ENCODE peak calls at places on chromosomes 16 and 17, in ten cellular contexts. One of them, this sample, is unnamed.

GRCh38 chr17:70767102-70767701 is 597.9 kb downstream of the KCNJ2 start:
- DNase-seq in A172: peak; percentile 40
- DNase-seq in testis: no peak
- DNase-seq in mammary epithelial cell: peak; percentile 9
- DNase-seq in cardiac septum: no peak
- DNase-seq in stimulated activated CD8-positive, alpha-beta memory T cell treated with anti-CD3 and anti-CD28 coated beads, Interleukin-12 subunit alpha, Interleukin-12 subunit beta, amount 100 ng/mL, for 4 hours: no peak
- DNase-seq in fibroblast of lung: peak; percentile 33
- DNase-seq in astrocyte: peak; percentile 18
- DNase-seq in effector CD4-positive, alpha-beta T cell: no peak
- DNase-seq in lower lobe of right lung: no peak
- DNase-seq in this sample: no peak

GRCh38 chr17:7673239-7673638 is 14.1 kb downstream of the TP53 start:
- DNase-seq in A172: peak; percentile 27
- DNase-seq in testis: no peak
- DNase-seq in mammary epithelial cell: no peak
- DNase-seq in cardiac septum: no peak
- DNase-seq in stimulated activated CD8-positive, alpha-beta memory T cell treated with anti-CD3 and anti-CD28 coated beads, Interleukin-12 subunit alpha, Interleukin-12 subunit beta, amount 100 ng/mL, for 4 hours: no peak
- DNase-seq in fibroblast of lung: no peak
- DNase-seq in astrocyte: no peak
- DNase-seq in effector CD4-positive, alpha-beta T cell: no peak
- DNase-seq in lower lobe of right lung: no peak
- DNase-seq in this sample: no peak

GRCh38 chr17:1227917-1228751 is 42.1 kb upstream of the BHLHA9 start:
- DNase-seq in A172: no peak
- DNase-seq in testis: peak; percentile 32
- DNase-seq in mammary epithelial cell: no peak
- DNase-seq in cardiac septum: no peak
- DNase-seq in stimulated activated CD8-positive, alpha-beta memory T cell treated with anti-CD3 and anti-CD28 coated beads, Interleukin-12 subunit alpha, Interleukin-12 subunit beta, amount 100 ng/mL, for 4 hours: peak; percentile 6
- DNase-seq in fibroblast of lung: no peak
- DNase-seq in astrocyte: no peak
- DNase-seq in effector CD4-positive, alpha-beta T cell: no peak
- DNase-seq in lower lobe of right lung: peak; percentile 61
- DNase-seq in this sample: peak; percentile 77

GRCh38 chr17:18100616-18101015 is 7.9 kb upstream of the MYO15A start:
- DNase-seq in A172: no peak
- DNase-seq in testis: no peak
- DNase-seq in mammary epithelial cell: no peak
- DNase-seq in cardiac septum: no peak
- DNase-seq in stimulated activated CD8-positive, alpha-beta memory T cell treated with anti-CD3 and anti-CD28 coated beads, Interleukin-12 subunit alpha, Interleukin-12 subunit beta, amount 100 ng/mL, for 4 hours: no peak
- DNase-seq in fibroblast of lung: no peak
- DNase-seq in astrocyte: no peak
- DNase-seq in effector CD4-positive, alpha-beta T cell: no peak
- DNase-seq in lower lobe of right lung: no peak
- DNase-seq in this sample: no peak

GRCh38 chr17:17345294-17345597 is 42.1 kb downstream of the NT5M start:
- DNase-seq in A172: no peak
- DNase-seq in testis: no peak
- DNase-seq in mammary epithelial cell: no peak
- DNase-seq in cardiac septum: no peak
- DNase-seq in stimulated activated CD8-positive, alpha-beta memory T cell treated with anti-CD3 and anti-CD28 coated beads, Interleukin-12 subunit alpha, Interleukin-12 subunit beta, amount 100 ng/mL, for 4 hours: no peak
- DNase-seq in fibroblast of lung: no peak
- DNase-seq in astrocyte: no peak
- DNase-seq in effector CD4-positive, alpha-beta T cell: no peak
- DNase-seq in lower lobe of right lung: no peak
- DNase-seq in this sample: no peak

GRCh38 chr16:53071748-53072301 is 17.0 kb downstream of the CHD9 start:
- DNase-seq in A172: no peak
- DNase-seq in testis: peak; percentile 47
- DNase-seq in mammary epithelial cell: no peak
- DNase-seq in cardiac septum: peak; percentile 84
- DNase-seq in stimulated activated CD8-positive, alpha-beta memory T cell treated with anti-CD3 and anti-CD28 coated beads, Interleukin-12 subunit alpha, Interleukin-12 subunit beta, amount 100 ng/mL, for 4 hours: no peak
- DNase-seq in fibroblast of lung: peak; percentile 28
- DNase-seq in astrocyte: no peak
- DNase-seq in effector CD4-positive, alpha-beta T cell: no peak
- DNase-seq in lower lobe of right lung: peak; percentile 63
- DNase-seq in this sample: peak; percentile 40

GRCh38 chr16:65122974-65123845 is 1.3 kb upstream of the CDH11 start:
- DNase-seq in A172: peak; percentile 15
- DNase-seq in testis: peak; percentile 61
- DNase-seq in mammary epithelial cell: no peak
- DNase-seq in cardiac septum: peak; percentile 81
- DNase-seq in stimulated activated CD8-positive, alpha-beta memory T cell treated with anti-CD3 and anti-CD28 coated beads, Interleukin-12 subunit alpha, Interleukin-12 subunit beta, amount 100 ng/mL, for 4 hours: no peak
- DNase-seq in fibroblast of lung: peak; percentile 73
- DNase-seq in astrocyte: peak; percentile 56
- DNase-seq in effector CD4-positive, alpha-beta T cell: no peak
- DNase-seq in lower lobe of right lung: peak; percentile 49
- DNase-seq in this sample: peak; percentile 49

GRCh38 chr16:82755570-82756282 is 129.0 kb downstream of the CDH13 start:
- DNase-seq in A172: no peak
- DNase-seq in testis: no peak
- DNase-seq in mammary epithelial cell: no peak
- DNase-seq in cardiac septum: no peak
- DNase-seq in stimulated activated CD8-positive, alpha-beta memory T cell treated with anti-CD3 and anti-CD28 coated beads, Interleukin-12 subunit alpha, Interleukin-12 subunit beta, amount 100 ng/mL, for 4 hours: no peak
- DNase-seq in fibroblast of lung: peak; percentile 23
- DNase-seq in astrocyte: peak; percentile 23
- DNase-seq in effector CD4-positive, alpha-beta T cell: no peak
- DNase-seq in lower lobe of right lung: no peak
- DNase-seq in this sample: no peak

GRCh38 chr16:71526111-71526998 is at the start of gene CHST4:
- DNase-seq in A172: peak; percentile 68
- DNase-seq in testis: no peak
- DNase-seq in mammary epithelial cell: peak; percentile 70
- DNase-seq in cardiac septum: no peak
- DNase-seq in stimulated activated CD8-positive, alpha-beta memory T cell treated with anti-CD3 and anti-CD28 coated beads, Interleukin-12 subunit alpha, Interleukin-12 subunit beta, amount 100 ng/mL, for 4 hours: no peak
- DNase-seq in fibroblast of lung: peak; percentile 74
- DNase-seq in astrocyte: peak; percentile 63
- DNase-seq in effector CD4-positive, alpha-beta T cell: no peak
- DNase-seq in lower lobe of right lung: no peak
- DNase-seq in this sample: no peak

GRCh38 chr17:55347341-55347740 is 74.3 kb downstream of the MMD start:
- DNase-seq in A172: no peak
- DNase-seq in testis: no peak
- DNase-seq in mammary epithelial cell: no peak
- DNase-seq in cardiac septum: no peak
- DNase-seq in stimulated activated CD8-positive, alpha-beta memory T cell treated with anti-CD3 and anti-CD28 coated beads, Interleukin-12 subunit alpha, Interleukin-12 subunit beta, amount 100 ng/mL, for 4 hours: no peak
- DNase-seq in fibroblast of lung: no peak
- DNase-seq in astrocyte: no peak
- DNase-seq in effector CD4-positive, alpha-beta T cell: no peak
- DNase-seq in lower lobe of right lung: no peak
- DNase-seq in this sample: no peak

GRCh38 chr16:25106567-25107465 is 4.7 kb upstream of the LCMT1 start:
- DNase-seq in A172: no peak
- DNase-seq in testis: peak; percentile 98
- DNase-seq in mammary epithelial cell: peak; percentile 64
- DNase-seq in cardiac septum: peak; percentile 99
- DNase-seq in stimulated activated CD8-positive, alpha-beta memory T cell treated with anti-CD3 and anti-CD28 coated beads, Interleukin-12 subunit alpha, Interleukin-12 subunit beta, amount 100 ng/mL, for 4 hours: peak; percentile 59
- DNase-seq in fibroblast of lung: peak; percentile 83
- DNase-seq in astrocyte: peak; percentile 70
- DNase-seq in effector CD4-positive, alpha-beta T cell: peak; percentile 56
- DNase-seq in lower lobe of right lung: peak; percentile 98
- DNase-seq in this sample: peak; percentile 93

GRCh38 chr17:27622914-27623313 is 8.1 kb upstream of the LGALS9 start:
- DNase-seq in A172: no peak
- DNase-seq in testis: no peak
- DNase-seq in mammary epithelial cell: no peak
- DNase-seq in cardiac septum: no peak
- DNase-seq in stimulated activated CD8-positive, alpha-beta memory T cell treated with anti-CD3 and anti-CD28 coated beads, Interleukin-12 subunit alpha, Interleukin-12 subunit beta, amount 100 ng/mL, for 4 hours: no peak
- DNase-seq in fibroblast of lung: no peak
- DNase-seq in astrocyte: no peak
- DNase-seq in effector CD4-positive, alpha-beta T cell: no peak
- DNase-seq in lower lobe of right lung: no peak
- DNase-seq in this sample: no peak

This sample was measured in left colon.